ENCODE peak calls at places on chromosome 1, in four cellular contexts. One of them, this sample, is unnamed.

GRCh38 chr1:232578681-232579195 is 51.2 kb downstream of the SIPA1L2 start:
- DNase-seq in SK-N-SH: no peak
- DNase-seq in H1: no peak
- DNase-seq in K562: no peak
- DNase-seq in this sample: no peak

GRCh38 chr1:93722081-93723031 is 40.7 kb upstream of the BCAR3 start:
- DNase-seq in H1: no peak
- DNase-seq in SK-N-SH: peak; percentile 50
- DNase-seq in K562: no peak
- DNase-seq in this sample: no peak

GRCh38 chr1:76352741-76353435 is 278.3 kb downstream of the ST6GALNAC3 start:
- DNase-seq in H1: no peak
- DNase-seq in SK-N-SH: no peak
- DNase-seq in K562: no peak
- DNase-seq in this sample: no peak

GRCh38 chr1:21616372-21616771 is 52.8 kb downstream of the RAP1GAP start:
- DNase-seq in K562: no peak
- DNase-seq in SK-N-SH: no peak
- DNase-seq in H1: no peak
- DNase-seq in this sample: no peak

GRCh38 chr1:29171089-29171488 is 10.6 kb downstream of the SRSF4 start:
- DNase-seq in K562: no peak
- DNase-seq in H1: no peak
- DNase-seq in SK-N-SH: no peak
- DNase-seq in this sample: no peak

GRCh38 chr1:15178571-15179484 is 25.3 kb downstream of the TMEM51 start:
- DNase-seq in H1: no peak
- DNase-seq in SK-N-SH: no peak
- DNase-seq in K562: no peak
- DNase-seq in this sample: no peak

GRCh38 chr1:174204697-174205308 is 45.5 kb downstream of the RABGAP1L start:
- DNase-seq in K562: no peak
- DNase-seq in H1: no peak
- DNase-seq in SK-N-SH: no peak
- DNase-seq in this sample: no peak

GRCh38 chr1:31734582-31735107 is 29.5 kb downstream of the ADGRB2 start:
- DNase-seq in SK-N-SH: no peak
- DNase-seq in K562: no peak
- DNase-seq in H1: no peak
- DNase-seq in this sample: no peak

GRCh38 chr1:17561252-17561558 is 21.7 kb downstream of the ARHGEF10L start:
- DNase-seq in SK-N-SH: no peak
- DNase-seq in H1: no peak
- DNase-seq in K562: no peak
- DNase-seq in this sample: no peak

GRCh38 chr1:244186372-244186771 is 135.3 kb downstream of the ZBTB18 start:
- DNase-seq in K562: no peak
- DNase-seq in SK-N-SH: no peak
- DNase-seq in H1: no peak
- DNase-seq in this sample: no peak

GRCh38 chr1:231665046-231665445 is 38.5 kb downstream of the DISC1 start:
- DNase-seq in SK-N-SH: no peak
- DNase-seq in H1: no peak
- DNase-seq in K562: no peak
- DNase-seq in this sample: no peak

GRCh38 chr1:151908228-151908691 is 1.1 kb downstream of the THEM4 start:
- DNase-seq in H1: no peak
- DNase-seq in SK-N-SH: no peak
- DNase-seq in K562: no peak
- DNase-seq in this sample: peak; percentile 51
- TF ChIP-seq JUND in H1: no peak
- TF ChIP-seq JUND in SK-N-SH: no peak
- TF ChIP-seq JUND in K562: no peak
- TF ChIP-seq JUND in this sample: no peak

GRCh38 chr1:1356796-1357401 is 1.5 kb downstream of the MXRA8 start:
- DNase-seq in SK-N-SH: no peak
- DNase-seq in K562: no peak
- DNase-seq in H1: no peak
- DNase-seq in this sample: no peak
- TF ChIP-seq JUND in SK-N-SH: no peak
- TF ChIP-seq JUND in K562: no peak
- TF ChIP-seq JUND in H1: no peak
- TF ChIP-seq JUND in this sample: no peak

DNA sequence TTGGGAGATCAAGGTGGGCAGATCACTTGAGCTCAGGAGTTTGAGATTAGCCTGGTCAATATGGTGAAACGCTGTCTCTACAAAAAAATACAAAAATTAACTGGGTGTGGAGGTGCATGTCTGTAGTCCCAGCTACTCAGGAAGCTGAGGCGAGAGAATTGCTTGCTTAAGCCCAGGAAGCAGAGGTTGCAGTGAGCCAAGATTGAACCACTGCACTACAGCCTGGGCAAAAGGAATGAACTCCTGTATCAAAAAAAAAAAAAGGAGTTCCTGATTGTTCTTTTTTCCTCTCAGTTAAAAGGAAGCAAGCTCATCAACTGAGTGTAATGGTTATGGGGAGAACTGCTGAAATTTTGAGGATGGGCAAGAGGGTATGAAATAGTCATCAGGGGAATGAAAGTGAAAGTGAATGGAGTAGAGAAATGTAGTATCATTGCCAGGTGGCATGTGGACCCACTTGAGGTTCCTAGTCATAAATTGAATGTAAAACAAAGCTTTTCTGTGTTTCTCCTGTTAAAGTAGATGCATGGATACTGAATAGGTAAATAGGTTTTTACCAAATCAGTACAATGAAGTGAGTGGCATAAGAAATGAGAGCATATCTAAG is 35.6 kb downstream of the SH3GLB1 start:
- DNase-seq in K562: no peak
- DNase-seq in H1: no peak
- DNase-seq in SK-N-SH: no peak
- DNase-seq in this sample: no peak
- TF ChIP-seq JUND in K562: no peak
- TF ChIP-seq JUND in H1: no peak
- TF ChIP-seq JUND in SK-N-SH: no peak
- TF ChIP-seq JUND in this sample: no peak

DNA sequence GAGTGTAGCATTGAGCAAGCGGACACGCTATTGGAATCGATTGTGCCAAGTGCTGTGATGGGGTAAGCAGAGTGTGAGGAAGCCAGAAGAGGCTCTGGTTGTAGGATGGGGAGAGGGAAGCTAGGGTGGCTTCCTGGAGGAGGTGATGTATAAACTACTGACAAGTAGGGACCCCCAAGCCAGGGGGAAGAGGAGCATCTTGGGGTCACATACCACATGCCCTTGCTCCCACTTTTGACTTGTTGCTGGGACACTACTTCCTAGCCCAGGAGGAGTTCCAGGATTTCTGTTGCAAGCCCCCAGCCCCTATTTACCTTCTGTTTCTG is 49.9 kb upstream of the IFNLR1 start:
- DNase-seq in K562: no peak
- DNase-seq in SK-N-SH: no peak
- DNase-seq in H1: no peak
- DNase-seq in this sample: no peak
- TF ChIP-seq JUND in K562: no peak
- TF ChIP-seq JUND in SK-N-SH: no peak
- TF ChIP-seq JUND in H1: no peak
- TF ChIP-seq JUND in this sample: no peak